ENCODE peak calls at places on chromosomes 3 and 15, in eight cellular contexts. One of them, this sample, is unnamed.

GRCh38 chr3:195059471-195060216 is 211.3 kb downstream of the XXYLT1 start:
- DNase-seq in heart left ventricle: no peak
- DNase-seq in ovary: no peak
- DNase-seq in IMR-90: no peak
- DNase-seq in suprapubic skin: no peak
- DNase-seq in transverse colon: peak; percentile 43
- DNase-seq in HepG2: peak; percentile 34
- DNase-seq in right lobe of liver: peak; percentile 39
- DNase-seq in this sample: no peak

GRCh38 chr3:166829896-166830295 is 550.2 kb downstream of the ZBBX start:
- DNase-seq in heart left ventricle: no peak
- DNase-seq in ovary: no peak
- DNase-seq in IMR-90: no peak
- DNase-seq in suprapubic skin: no peak
- DNase-seq in transverse colon: no peak
- DNase-seq in HepG2: peak; percentile 94
- DNase-seq in right lobe of liver: no peak
- DNase-seq in this sample: peak; percentile 35

GRCh38 chr3:88003115-88003755 is 55.6 kb downstream of the CGGBP1 start:
- DNase-seq in heart left ventricle: no peak
- DNase-seq in ovary: no peak
- DNase-seq in IMR-90: peak; percentile 49
- DNase-seq in suprapubic skin: no peak
- DNase-seq in transverse colon: no peak
- DNase-seq in HepG2: peak; percentile 32
- DNase-seq in right lobe of liver: no peak
- DNase-seq in this sample: no peak

GRCh38 chr15:37081985-37082384 is 18.4 kb downstream of the MEIS2 start:
- DNase-seq in heart left ventricle: no peak
- DNase-seq in ovary: no peak
- DNase-seq in IMR-90: no peak
- DNase-seq in suprapubic skin: no peak
- DNase-seq in transverse colon: no peak
- DNase-seq in HepG2: no peak
- DNase-seq in right lobe of liver: no peak
- DNase-seq in this sample: no peak

GRCh38 chr3:141081141-141081795 is 30.1 kb downstream of the SPSB4 start:
- DNase-seq in heart left ventricle: no peak
- DNase-seq in ovary: no peak
- DNase-seq in IMR-90: no peak
- DNase-seq in suprapubic skin: no peak
- DNase-seq in transverse colon: no peak
- DNase-seq in HepG2: no peak
- DNase-seq in right lobe of liver: no peak
- DNase-seq in this sample: no peak

GRCh38 chr3:52774066-52774713 is 3.2 kb upstream of the ITIH1 start:
- DNase-seq in heart left ventricle: no peak
- DNase-seq in ovary: no peak
- DNase-seq in IMR-90: no peak
- DNase-seq in suprapubic skin: no peak
- DNase-seq in transverse colon: peak; percentile 2
- DNase-seq in HepG2: no peak
- DNase-seq in right lobe of liver: no peak
- DNase-seq in this sample: no peak

GRCh38 chr15:65730560-65731172 is 61.4 kb downstream of the DENND4A start:
- DNase-seq in heart left ventricle: no peak
- DNase-seq in ovary: no peak
- DNase-seq in IMR-90: peak; percentile 2
- DNase-seq in suprapubic skin: no peak
- DNase-seq in transverse colon: no peak
- DNase-seq in HepG2: no peak
- DNase-seq in right lobe of liver: no peak
- DNase-seq in this sample: no peak

GRCh38 chr15:81480645-81481053 is 106.6 kb upstream of the TMC3 start:
- DNase-seq in heart left ventricle: peak; percentile 23
- DNase-seq in ovary: no peak
- DNase-seq in IMR-90: peak; percentile 69
- DNase-seq in suprapubic skin: no peak
- DNase-seq in transverse colon: no peak
- DNase-seq in HepG2: peak; percentile 31
- DNase-seq in right lobe of liver: no peak
- DNase-seq in this sample: no peak

GRCh38 chr3:184687363-184688049 is 24.4 kb downstream of the MAGEF1 start:
- DNase-seq in heart left ventricle: peak; percentile 62
- DNase-seq in ovary: peak; percentile 51
- DNase-seq in IMR-90: no peak
- DNase-seq in suprapubic skin: no peak
- DNase-seq in transverse colon: no peak
- DNase-seq in HepG2: no peak
- DNase-seq in right lobe of liver: no peak
- DNase-seq in this sample: peak; percentile 34

GRCh38 chr15:52146776-52147175 is 34.2 kb upstream of the BCL2L10 start:
- DNase-seq in heart left ventricle: no peak
- DNase-seq in ovary: no peak
- DNase-seq in IMR-90: peak; percentile 44
- DNase-seq in suprapubic skin: no peak
- DNase-seq in transverse colon: no peak
- DNase-seq in HepG2: no peak
- DNase-seq in right lobe of liver: no peak
- DNase-seq in this sample: no peak

GRCh38 chr3:68239542-68239941 is 585.1 kb upstream of the SUCLG2 start:
- DNase-seq in heart left ventricle: no peak
- DNase-seq in ovary: no peak
- DNase-seq in IMR-90: no peak
- DNase-seq in suprapubic skin: no peak
- DNase-seq in transverse colon: no peak
- DNase-seq in HepG2: no peak
- DNase-seq in right lobe of liver: no peak
- DNase-seq in this sample: no peak

GRCh38 chr3:31614162-31614921 is 81.6 kb downstream of the STT3B start:
- DNase-seq in heart left ventricle: no peak
- DNase-seq in ovary: no peak
- DNase-seq in IMR-90: no peak
- DNase-seq in suprapubic skin: no peak
- DNase-seq in transverse colon: no peak
- DNase-seq in HepG2: no peak
- DNase-seq in right lobe of liver: no peak
- DNase-seq in this sample: no peak

GRCh38 chr3:106329505-106329904 is 460.7 kb upstream of the CBLB start:
- DNase-seq in heart left ventricle: no peak
- DNase-seq in ovary: no peak
- DNase-seq in IMR-90: peak; percentile 62
- DNase-seq in suprapubic skin: no peak
- DNase-seq in transverse colon: no peak
- DNase-seq in HepG2: no peak
- DNase-seq in right lobe of liver: no peak
- DNase-seq in this sample: no peak

GRCh38 chr15:35182841-35183479 is 97.9 kb upstream of the NANOGP8 start:
- DNase-seq in heart left ventricle: no peak
- DNase-seq in ovary: no peak
- DNase-seq in IMR-90: no peak
- DNase-seq in suprapubic skin: no peak
- DNase-seq in transverse colon: no peak
- DNase-seq in HepG2: no peak
- DNase-seq in right lobe of liver: no peak
- DNase-seq in this sample: no peak

DNA sequence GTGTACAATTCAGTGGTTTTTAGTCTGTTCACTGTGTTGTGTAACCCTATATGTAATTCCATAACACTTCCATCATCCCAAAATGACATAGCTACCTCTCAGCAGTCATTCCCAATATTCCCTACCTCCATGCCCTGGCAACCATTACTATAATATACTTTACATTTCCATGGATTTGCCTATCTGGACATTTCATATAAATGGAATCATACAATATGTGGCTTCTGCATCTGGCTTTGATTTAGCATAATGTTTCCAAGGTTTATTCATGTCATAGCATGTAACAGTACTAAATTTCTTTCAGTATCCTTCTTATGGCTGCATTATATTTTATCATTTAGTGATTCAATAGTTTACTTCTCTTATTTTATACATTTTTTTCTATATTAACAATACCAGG is 25.4 kb downstream of the FAM98B start:
- DNase-seq in heart left ventricle: no peak
- DNase-seq in ovary: no peak
- DNase-seq in IMR-90: peak; percentile 29
- DNase-seq in suprapubic skin: no peak
- DNase-seq in transverse colon: no peak
- DNase-seq in HepG2: no peak
- DNase-seq in right lobe of liver: no peak
- DNase-seq in this sample: no peak
- H3K36me3 ChIP-seq in heart left ventricle: no peaks in the 10 kb centered on the region
- H3K36me3 ChIP-seq in ovary: no peaks in the 10 kb centered on the region
- H3K36me3 ChIP-seq in IMR-90: peaks cover 13% of the 10 kb centered on the region
- H3K36me3 ChIP-seq in suprapubic skin: peaks cover 47% of the 10 kb centered on the region
- H3K36me3 ChIP-seq in transverse colon: no peaks in the 10 kb centered on the region
- H3K36me3 ChIP-seq in HepG2: peaks cover 5% of the 10 kb centered on the region
- H3K36me3 ChIP-seq in right lobe of liver: peaks cover 12% of the 10 kb centered on the region
- H3K36me3 ChIP-seq in this sample: no peaks in the 10 kb centered on the region

DNA sequence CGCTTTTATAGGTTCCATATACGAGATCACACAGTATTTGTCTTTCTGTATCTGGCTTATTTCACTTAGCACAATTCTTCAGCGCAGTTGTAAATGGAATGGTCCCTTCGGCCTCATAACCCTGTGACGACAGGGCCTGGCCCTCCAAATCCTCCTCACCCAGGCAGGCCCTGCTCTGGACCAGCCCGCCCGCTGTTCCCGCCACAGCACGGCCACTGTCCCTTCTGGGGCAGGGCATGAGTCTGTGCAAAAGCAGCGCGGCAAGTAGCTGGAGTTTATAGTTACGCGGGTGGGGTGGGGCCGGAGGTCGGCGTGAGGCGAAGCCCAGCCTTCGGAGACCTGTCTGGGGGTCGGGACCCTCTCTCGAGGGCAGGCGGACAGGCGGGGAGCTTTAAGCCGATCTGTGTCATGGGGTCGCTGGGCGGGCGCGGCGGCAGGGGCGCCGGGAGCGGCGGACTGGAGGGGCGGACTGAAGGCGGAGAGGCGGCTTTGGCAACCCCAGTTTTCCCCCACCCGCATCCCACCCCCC is 543 bp downstream of the ARPIN start:
- DNase-seq in heart left ventricle: peak; percentile 44
- DNase-seq in ovary: peak; percentile 33
- DNase-seq in IMR-90: no peak
- DNase-seq in suprapubic skin: peak; percentile 82
- DNase-seq in transverse colon: peak; percentile 74
- DNase-seq in HepG2: no peak
- DNase-seq in right lobe of liver: peak; percentile 66
- DNase-seq in this sample: peak; percentile 89
- TF ChIP-seq POLR2A in heart left ventricle: no peak
- TF ChIP-seq POLR2A in ovary: no peak
- TF ChIP-seq POLR2A in IMR-90: no peak
- TF ChIP-seq POLR2A in suprapubic skin: no peak
- TF ChIP-seq POLR2A in transverse colon: peak; percentile 78
- TF ChIP-seq POLR2A in HepG2: no peak
- TF ChIP-seq POLR2A in right lobe of liver: no peak
- TF ChIP-seq POLR2A in this sample: no peak

GRCh38 chr3:172362583-172362982 is 85.7 kb downstream of the GHSR start:
- DNase-seq in heart left ventricle: no peak
- DNase-seq in ovary: no peak
- DNase-seq in IMR-90: no peak
- DNase-seq in suprapubic skin: no peak
- DNase-seq in transverse colon: no peak
- DNase-seq in HepG2: no peak
- DNase-seq in right lobe of liver: no peak
- DNase-seq in this sample: no peak
- H3K36me3 ChIP-seq in heart left ventricle: no peaks in the 10 kb centered on the region
- H3K36me3 ChIP-seq in ovary: no peaks in the 10 kb centered on the region
- H3K36me3 ChIP-seq in IMR-90: peaks cover 30% of the 10 kb centered on the region
- H3K36me3 ChIP-seq in suprapubic skin: peaks cover 48% of the 10 kb centered on the region
- H3K36me3 ChIP-seq in transverse colon: no peaks in the 10 kb centered on the region
- H3K36me3 ChIP-seq in HepG2: peaks cover 29% of the 10 kb centered on the region
- H3K36me3 ChIP-seq in right lobe of liver: peaks cover 42% of the 10 kb centered on the region
- H3K36me3 ChIP-seq in this sample: peaks cover 33% of the 10 kb centered on the region

GRCh38 chr3:7897643-7898042 is 604.0 kb upstream of the LMCD1 start:
- DNase-seq in heart left ventricle: no peak
- DNase-seq in ovary: no peak
- DNase-seq in IMR-90: no peak
- DNase-seq in suprapubic skin: no peak
- DNase-seq in transverse colon: no peak
- DNase-seq in HepG2: no peak
- DNase-seq in right lobe of liver: no peak
- DNase-seq in this sample: no peak
- TF ChIP-seq POLR2A in heart left ventricle: no peak
- TF ChIP-seq POLR2A in ovary: no peak
- TF ChIP-seq POLR2A in IMR-90: no peak
- TF ChIP-seq POLR2A in suprapubic skin: no peak
- TF ChIP-seq POLR2A in transverse colon: no peak
- TF ChIP-seq POLR2A in HepG2: no peak
- TF ChIP-seq POLR2A in right lobe of liver: no peak
- TF ChIP-seq POLR2A in this sample: no peak

DNA sequence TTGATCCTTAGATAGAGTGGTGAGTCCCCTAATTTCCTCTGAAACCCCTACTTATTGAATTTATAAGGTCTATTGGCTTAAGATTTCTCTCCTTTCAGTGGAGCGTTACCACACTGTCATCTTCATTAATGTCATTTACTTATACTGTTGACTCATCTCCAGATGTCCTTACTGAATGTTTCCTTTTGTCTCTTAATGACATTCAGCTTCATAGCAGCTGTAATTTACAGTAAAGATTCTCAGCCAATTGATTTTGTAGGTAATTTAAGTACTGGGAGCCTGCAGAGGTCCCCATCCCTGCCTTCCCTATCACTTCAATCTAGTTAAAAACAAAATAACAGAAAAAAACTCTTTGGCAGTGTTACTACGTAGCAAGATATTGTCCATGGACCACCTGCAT is 18.8 kb downstream of the STX19 start:
- DNase-seq in heart left ventricle: no peak
- DNase-seq in ovary: no peak
- DNase-seq in IMR-90: no peak
- DNase-seq in suprapubic skin: no peak
- DNase-seq in transverse colon: no peak
- DNase-seq in HepG2: no peak
- DNase-seq in right lobe of liver: no peak
- DNase-seq in this sample: no peak
- H3K36me3 ChIP-seq in heart left ventricle: no peaks in the 10 kb centered on the region
- H3K36me3 ChIP-seq in ovary: no peaks in the 10 kb centered on the region
- H3K36me3 ChIP-seq in IMR-90: no peaks in the 10 kb centered on the region
- H3K36me3 ChIP-seq in suprapubic skin: peaks cover 3% of the 10 kb centered on the region
- H3K36me3 ChIP-seq in transverse colon: no peaks in the 10 kb centered on the region
- H3K36me3 ChIP-seq in HepG2: no peaks in the 10 kb centered on the region
- H3K36me3 ChIP-seq in right lobe of liver: no peaks in the 10 kb centered on the region
- H3K36me3 ChIP-seq in this sample: peaks cover 2% of the 10 kb centered on the region